ENCODE peak calls at places on chromosomes 7 and 10, in ten cellular contexts. W is stimulated activated CD8-positive, alpha-beta memory T cell treated with anti-CD3 and anti-CD28 coated beads, Interleukin-15, amount 100 ng/mL, for 24 hours; Q is stimulated activated CD4-positive, alpha-beta T cell treated with anti-CD3 and anti-CD28 coated beads, TNF-alpha, amount 100 ng/mL, for 1 hour; K is GM10248; N is activated CD4-positive, alpha-beta T cell treated with anti-CD3 and anti-CD28 coated beads, Interleukin-2, amount 50 U/mL, for 1 hour; P is non-pigmented ciliary epithelial cell; M is IMR-90; R is activated CD8-positive, alpha-beta memory T cell treated with anti-CD3 and anti-CD28 coated beads, Interleukin-2, amount 50 U/mL, for 4 hours; T is cardiac muscle cell; J is progenitor cell of endocrine pancreas. D is an unnamed sample.

GRCh38 chr10:121975295-121976086 is 474 bp upstream of the NSMCE4A start:
- DNase-seq in M (no peak), K (no peak), N (no peak), R (no peak), W (no peak), Q (no peak), J (no peak), T (no peak), P (no peak), D (no peak)

GRCh38 chr7:24337180-24337579 is 53.2 kb downstream of the NPY start:
- DNase-seq in Q (no peak), N (no peak), J (no peak), T (no peak), K (no peak), P (no peak), W (no peak), R (no peak), M (no peak), D (no peak)

GRCh38 chr10:12588091-12588850 is 238.9 kb downstream of the CAMK1D start:
- DNase-seq in J (no peak), T (no peak), M (no peak), N (peak; percentile 5), Q (no peak), P (no peak), W (no peak), K (peak; percentile 32), R (no peak), D (no peak)

GRCh38 chr7:6476596-6477374 is 29.0 kb upstream of the DAGLB start:
- DNase-seq in R (no peak), Q (no peak), K (no peak), W (no peak), J (no peak), M (no peak), T (no peak), N (no peak), P (no peak), D (no peak)

GRCh38 chr10:35492387-35493195 is 112.5 kb upstream of the GJD4 start:
- DNase-seq in N (no peak), P (no peak), M (no peak), Q (no peak), R (no peak), K (no peak), W (no peak), J (no peak), T (no peak), D (no peak)

GRCh38 chr7:136033413-136034031 is 56.4 kb upstream of the MTPN start:
- DNase-seq in K (no peak), M (no peak), Q (no peak), J (no peak), P (no peak), R (no peak), N (no peak), T (peak; percentile 8), W (no peak), D (no peak)

GRCh38 chr7:75938921-75939320 is 24.0 kb downstream of the POR start:
- DNase-seq in P (no peak), R (no peak), W (no peak), Q (no peak), J (no peak), N (no peak), T (no peak), K (no peak), M (no peak), D (no peak)

GRCh38 chr10:46097576-46098317 is 51.7 kb upstream of the MSMB start:
- DNase-seq in J (no peak), R (no peak), W (no peak), M (no peak), P (no peak), T (no peak), N (no peak), Q (no peak), K (no peak), D (no peak)

GRCh38 chr7:22001345-22002004 is 55.8 kb upstream of the CDCA7L start:
- DNase-seq in K (peak; percentile 67), Q (no peak), R (no peak), T (peak; percentile 82), M (peak; percentile 80), W (no peak), N (no peak), P (peak; percentile 65), J (peak; percentile 15), D (peak; percentile 84)

GRCh38 chr7:130940326-130940725 is 206.3 kb upstream of the KLF14 start:
- DNase-seq in R (no peak), P (no peak), K (no peak), T (no peak), Q (no peak), N (no peak), W (no peak), J (no peak), M (no peak), D (no peak)

GRCh38 chr10:23981520-23982309 is 227.2 kb upstream of the KIAA1217 start:
- DNase-seq in P (no peak), N (no peak), Q (no peak), J (no peak), K (no peak), T (no peak), W (no peak), M (no peak), R (no peak), D (no peak)

GRCh38 chr10:27618906-27619305 is 114.8 kb downstream of the RAB18 start:
- DNase-seq in Q (no peak), T (no peak), W (no peak), R (no peak), N (no peak), M (no peak), P (no peak), K (no peak), J (no peak), D (no peak)

GRCh38 chr7:128063025-128063560 is 31.9 kb upstream of the LRRC4 start:
- DNase-seq in W (no peak), N (no peak), T (no peak), J (no peak), Q (no peak), R (no peak), K (no peak), M (peak; percentile 22), P (no peak), D (no peak)

GRCh38 chr7:22569586-22570321 is 69.8 kb upstream of the STEAP1B start:
- DNase-seq in R (no peak), K (no peak), J (no peak), N (no peak), W (no peak), M (peak; percentile 68), T (peak; percentile 81), Q (no peak), P (no peak), D (peak; percentile 80)

GRCh38 chr10:29753283-29753682 is 118.5 kb upstream of the SVIL start:
- DNase-seq in N (no peak), P (no peak), W (no peak), K (no peak), M (no peak), J (no peak), T (no peak), Q (no peak), R (no peak), D (no peak)

GRCh38 chr10:63491558-63492316 is 26.0 kb upstream of the JMJD1C start:
- DNase-seq in J (no peak), W (no peak), P (peak; percentile 30), M (peak; percentile 74), Q (no peak), K (no peak), T (peak; percentile 97), R (no peak), N (no peak), D (peak; percentile 96)

GRCh38 chr10:44834131-44834530 is 77.0 kb upstream of the TMEM72 start:
- DNase-seq in Q (no peak), M (no peak), J (no peak), R (no peak), P (no peak), N (no peak), T (no peak), W (no peak), K (no peak), D (no peak)

GRCh38 chr10:58394471-58394870 is 9.3 kb downstream of the TFAM start:
- DNase-seq in M (no peak), J (no peak), R (no peak), K (no peak), Q (no peak), T (no peak), N (no peak), W (no peak), P (no peak), D (no peak)

GRCh38 chr7:33678675-33679335 is 226.5 kb upstream of the BMPER start:
- DNase-seq in M (no peak), W (no peak), T (no peak), R (no peak), P (no peak), N (no peak), K (no peak), J (no peak), Q (no peak), D (no peak)

GRCh38 chr10:69479737-69480412 is 28.6 kb downstream of the TSPAN15 start:
- DNase-seq in K (no peak), R (no peak), W (no peak), Q (no peak), P (no peak), N (no peak), M (no peak), J (no peak), T (peak; percentile 59), D (peak; percentile 40)